ENCODE peak calls at places on chromosome 5, in six cellular contexts. One of them, this sample, is unnamed.

GRCh38 chr5:67966712-67967111 is 248.8 kb upstream of the PIK3R1 start:
- DNase-seq in CD8-positive, alpha-beta T cell: no peak
- DNase-seq in endothelial cell of umbilical vein: no peak
- DNase-seq in ovary: no peak
- DNase-seq in mesenchymal stem cell: no peak
- DNase-seq in left ventricle myocardium inferior: no peak
- DNase-seq in this sample: no peak

GRCh38 chr5:111963555-111963954 is 206.6 kb upstream of the NREP start:
- DNase-seq in CD8-positive, alpha-beta T cell: no peak
- DNase-seq in endothelial cell of umbilical vein: no peak
- DNase-seq in ovary: no peak
- DNase-seq in mesenchymal stem cell: no peak
- DNase-seq in left ventricle myocardium inferior: no peak
- DNase-seq in this sample: no peak

GRCh38 chr5:159965031-159965837 is 43.7 kb upstream of the TTC1 start:
- DNase-seq in CD8-positive, alpha-beta T cell: no peak
- DNase-seq in endothelial cell of umbilical vein: peak; percentile 37
- DNase-seq in ovary: peak; percentile 48
- DNase-seq in mesenchymal stem cell: peak; percentile 63
- DNase-seq in left ventricle myocardium inferior: peak; percentile 50
- DNase-seq in this sample: no peak

GRCh38 chr5:77163453-77163852 is 47.0 kb upstream of the PDE8B start:
- DNase-seq in CD8-positive, alpha-beta T cell: no peak
- DNase-seq in endothelial cell of umbilical vein: no peak
- DNase-seq in ovary: peak; percentile 22
- DNase-seq in mesenchymal stem cell: no peak
- DNase-seq in left ventricle myocardium inferior: no peak
- DNase-seq in this sample: no peak

GRCh38 chr5:90201923-90202322 is 207.6 kb downstream of the CETN3 start:
- DNase-seq in CD8-positive, alpha-beta T cell: no peak
- DNase-seq in endothelial cell of umbilical vein: peak; percentile 43
- DNase-seq in ovary: no peak
- DNase-seq in mesenchymal stem cell: no peak
- DNase-seq in left ventricle myocardium inferior: no peak
- DNase-seq in this sample: peak; percentile 8

GRCh38 chr5:65483474-65484346 is 2.0 kb upstream of the ADAMTS6 start:
- DNase-seq in CD8-positive, alpha-beta T cell: no peak
- DNase-seq in endothelial cell of umbilical vein: peak; percentile 83
- DNase-seq in ovary: no peak
- DNase-seq in mesenchymal stem cell: peak; percentile 85
- DNase-seq in left ventricle myocardium inferior: no peak
- DNase-seq in this sample: peak; percentile 57

GRCh38 chr5:73564644-73565165 is 734 bp downstream of the ANKRA2 start:
- DNase-seq in CD8-positive, alpha-beta T cell: peak; percentile 30
- DNase-seq in endothelial cell of umbilical vein: no peak
- DNase-seq in ovary: no peak
- DNase-seq in mesenchymal stem cell: no peak
- DNase-seq in left ventricle myocardium inferior: no peak
- DNase-seq in this sample: no peak

GRCh38 chr5:150999704-151000452 is 20.5 kb upstream of the GPX3 start:
- DNase-seq in CD8-positive, alpha-beta T cell: no peak
- DNase-seq in endothelial cell of umbilical vein: no peak
- DNase-seq in ovary: peak; percentile 73
- DNase-seq in mesenchymal stem cell: no peak
- DNase-seq in left ventricle myocardium inferior: peak; percentile 68
- DNase-seq in this sample: peak; percentile 23

GRCh38 chr5:28400076-28400475 is 1361.7 kb upstream of the CDH9 start:
- DNase-seq in CD8-positive, alpha-beta T cell: no peak
- DNase-seq in endothelial cell of umbilical vein: no peak
- DNase-seq in ovary: no peak
- DNase-seq in mesenchymal stem cell: no peak
- DNase-seq in left ventricle myocardium inferior: no peak
- DNase-seq in this sample: no peak

GRCh38 chr5:55338810-55339243 is 31.0 kb downstream of the MTREX start:
- DNase-seq in CD8-positive, alpha-beta T cell: no peak
- DNase-seq in endothelial cell of umbilical vein: no peak
- DNase-seq in ovary: no peak
- DNase-seq in mesenchymal stem cell: no peak
- DNase-seq in left ventricle myocardium inferior: no peak
- DNase-seq in this sample: no peak

GRCh38 chr5:103355590-103355989 is 97.0 kb downstream of the MACIR start:
- DNase-seq in CD8-positive, alpha-beta T cell: no peak
- DNase-seq in endothelial cell of umbilical vein: no peak
- DNase-seq in ovary: no peak
- DNase-seq in mesenchymal stem cell: no peak
- DNase-seq in left ventricle myocardium inferior: no peak
- DNase-seq in this sample: no peak

GRCh38 chr5:72392326-72392733 is 72.2 kb downstream of the PTCD2 start:
- DNase-seq in CD8-positive, alpha-beta T cell: no peak
- DNase-seq in endothelial cell of umbilical vein: no peak
- DNase-seq in ovary: no peak
- DNase-seq in mesenchymal stem cell: no peak
- DNase-seq in left ventricle myocardium inferior: no peak
- DNase-seq in this sample: no peak

GRCh38 chr5:72018158-72018803 is 89.0 kb upstream of the MAP1B start:
- DNase-seq in CD8-positive, alpha-beta T cell: peak; percentile 30
- DNase-seq in endothelial cell of umbilical vein: peak; percentile 64
- DNase-seq in ovary: peak; percentile 18
- DNase-seq in mesenchymal stem cell: peak; percentile 27
- DNase-seq in left ventricle myocardium inferior: peak; percentile 30
- DNase-seq in this sample: no peak

GRCh38 chr5:94793816-94794198 is 175.3 kb downstream of the SLF1 start:
- DNase-seq in CD8-positive, alpha-beta T cell: no peak
- DNase-seq in endothelial cell of umbilical vein: no peak
- DNase-seq in ovary: no peak
- DNase-seq in mesenchymal stem cell: peak; percentile 90
- DNase-seq in left ventricle myocardium inferior: no peak
- DNase-seq in this sample: peak; percentile 26

GRCh38 chr5:71705416-71705815 is 13.7 kb upstream of the CARTPT start:
- DNase-seq in CD8-positive, alpha-beta T cell: no peak
- DNase-seq in endothelial cell of umbilical vein: no peak
- DNase-seq in ovary: no peak
- DNase-seq in mesenchymal stem cell: no peak
- DNase-seq in left ventricle myocardium inferior: no peak
- DNase-seq in this sample: no peak

GRCh38 chr5:19977069-19977468 is 10.9 kb downstream of the CDH18 start:
- DNase-seq in CD8-positive, alpha-beta T cell: no peak
- DNase-seq in endothelial cell of umbilical vein: no peak
- DNase-seq in ovary: no peak
- DNase-seq in mesenchymal stem cell: no peak
- DNase-seq in left ventricle myocardium inferior: no peak
- DNase-seq in this sample: no peak

GRCh38 chr5:7396169-7397004 is 449 bp downstream of the ADCY2 start:
- DNase-seq in CD8-positive, alpha-beta T cell: no peak
- DNase-seq in endothelial cell of umbilical vein: no peak
- DNase-seq in ovary: peak; percentile 24
- DNase-seq in mesenchymal stem cell: no peak
- DNase-seq in left ventricle myocardium inferior: no peak
- DNase-seq in this sample: no peak

GRCh38 chr5:138336952-138337684 is 948 bp upstream of the FAM53C start:
- DNase-seq in CD8-positive, alpha-beta T cell: peak; percentile 85
- DNase-seq in endothelial cell of umbilical vein: no peak
- DNase-seq in ovary: peak; percentile 91
- DNase-seq in mesenchymal stem cell: peak; percentile 91
- DNase-seq in left ventricle myocardium inferior: peak; percentile 80
- DNase-seq in this sample: peak; percentile 43

GRCh38 chr5:453725-454481 is 10.9 kb downstream of the EXOC3 start:
- DNase-seq in CD8-positive, alpha-beta T cell: no peak
- DNase-seq in endothelial cell of umbilical vein: no peak
- DNase-seq in ovary: peak; percentile 11
- DNase-seq in mesenchymal stem cell: no peak
- DNase-seq in left ventricle myocardium inferior: peak; percentile 11
- DNase-seq in this sample: no peak

GRCh38 chr5:97547999-97548797 is 365.2 kb upstream of the RIOK2 start:
- DNase-seq in CD8-positive, alpha-beta T cell: no peak
- DNase-seq in endothelial cell of umbilical vein: peak; percentile 84
- DNase-seq in ovary: no peak
- DNase-seq in mesenchymal stem cell: peak; percentile 15
- DNase-seq in left ventricle myocardium inferior: no peak
- DNase-seq in this sample: no peak

GRCh38 chr5:100430268-100430900 is 104.8 kb upstream of the FAM174A start:
- DNase-seq in CD8-positive, alpha-beta T cell: peak; percentile 27
- DNase-seq in endothelial cell of umbilical vein: peak; percentile 54
- DNase-seq in ovary: no peak
- DNase-seq in mesenchymal stem cell: peak; percentile 55
- DNase-seq in left ventricle myocardium inferior: peak; percentile 16
- DNase-seq in this sample: no peak

GRCh38 chr5:56011835-56012234 is 17.1 kb upstream of the IL6ST start:
- DNase-seq in CD8-positive, alpha-beta T cell: no peak
- DNase-seq in endothelial cell of umbilical vein: peak; percentile 66
- DNase-seq in ovary: no peak
- DNase-seq in mesenchymal stem cell: peak; percentile 89
- DNase-seq in left ventricle myocardium inferior: no peak
- DNase-seq in this sample: peak; percentile 87

DNA sequence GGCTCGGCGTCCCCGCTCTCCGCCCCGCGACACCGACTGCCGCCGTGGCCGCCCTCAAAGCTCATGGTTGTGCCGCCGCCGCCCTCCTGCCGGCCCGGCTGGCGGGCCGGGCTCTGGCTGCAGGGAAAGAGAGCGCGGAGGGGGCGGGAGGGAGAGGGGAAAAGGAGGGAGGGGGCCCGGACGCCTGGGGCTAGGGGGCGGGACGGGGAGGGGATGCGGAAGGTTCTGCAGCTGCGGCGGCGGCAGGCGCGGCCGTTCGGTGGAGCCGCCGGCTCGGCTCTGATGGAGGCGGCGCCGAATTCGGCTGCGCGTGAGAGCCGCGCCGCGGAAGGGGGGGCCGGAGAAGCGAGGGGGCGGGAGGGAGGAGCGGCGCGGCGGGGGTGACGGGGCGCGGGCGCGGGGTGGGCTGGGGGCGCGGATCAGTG is at the start of gene MARCHF11:
- DNase-seq in CD8-positive, alpha-beta T cell: no peak
- DNase-seq in endothelial cell of umbilical vein: no peak
- DNase-seq in ovary: no peak
- DNase-seq in mesenchymal stem cell: no peak
- DNase-seq in left ventricle myocardium inferior: no peak
- DNase-seq in this sample: no peak
- H3K4me3 ChIP-seq in CD8-positive, alpha-beta T cell: no peak within 1 kb of the TSS
- H3K4me3 ChIP-seq in endothelial cell of umbilical vein: no peak within 1 kb of the TSS
- H3K4me3 ChIP-seq in ovary: no peak within 1 kb of the TSS
- H3K4me3 ChIP-seq in mesenchymal stem cell: no peak within 1 kb of the TSS
- H3K4me3 ChIP-seq in left ventricle myocardium inferior: peak within 1 kb of the TSS; percentile 67
- H3K4me3 ChIP-seq in this sample: peak within 1 kb of the TSS; percentile 23

GRCh38 chr5:141882594-141883183 is 4.5 kb upstream of the PCDH1 start:
- DNase-seq in CD8-positive, alpha-beta T cell: no peak
- DNase-seq in endothelial cell of umbilical vein: no peak
- DNase-seq in ovary: no peak
- DNase-seq in mesenchymal stem cell: no peak
- DNase-seq in left ventricle myocardium inferior: no peak
- DNase-seq in this sample: no peak

GRCh38 chr5:141881886-141882285 is 3.7 kb upstream of the PCDH1 start:
- DNase-seq in CD8-positive, alpha-beta T cell: no peak
- DNase-seq in endothelial cell of umbilical vein: no peak
- DNase-seq in ovary: no peak
- DNase-seq in mesenchymal stem cell: no peak
- DNase-seq in left ventricle myocardium inferior: no peak
- DNase-seq in this sample: no peak

GRCh38 chr5:141880961-141881801 is 3.0 kb upstream of the PCDH1 start:
- DNase-seq in CD8-positive, alpha-beta T cell: no peak
- DNase-seq in endothelial cell of umbilical vein: no peak
- DNase-seq in ovary: no peak
- DNase-seq in mesenchymal stem cell: no peak
- DNase-seq in left ventricle myocardium inferior: peak; percentile 55
- DNase-seq in this sample: no peak

GRCh38 chr5:141883184-141883947 is 5.2 kb upstream of the PCDH1 start:
- DNase-seq in CD8-positive, alpha-beta T cell: no peak
- DNase-seq in endothelial cell of umbilical vein: peak; percentile 31
- DNase-seq in ovary: no peak
- DNase-seq in mesenchymal stem cell: peak; percentile 38
- DNase-seq in left ventricle myocardium inferior: peak; percentile 56
- DNase-seq in this sample: no peak

DNA sequence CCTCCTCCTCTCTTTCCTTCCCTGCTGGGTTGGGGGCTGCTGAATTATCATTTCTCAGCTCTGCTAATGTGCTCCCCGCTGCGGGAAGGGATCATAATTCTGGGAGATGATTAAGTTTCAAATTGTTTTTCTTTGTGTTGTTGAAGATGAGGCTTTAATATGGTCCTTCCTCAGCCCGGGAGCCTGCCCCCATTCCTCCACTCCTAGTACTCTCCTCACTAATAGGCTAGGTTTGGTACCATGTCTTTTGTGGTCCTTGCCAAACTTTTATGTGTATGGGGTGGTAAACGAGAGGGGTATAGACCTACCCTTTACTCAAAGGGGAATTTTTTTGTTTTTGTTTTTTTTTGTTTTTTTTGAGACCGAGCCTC is 5.7 kb upstream of the PCDH1 start:
- DNase-seq in CD8-positive, alpha-beta T cell: no peak
- DNase-seq in endothelial cell of umbilical vein: no peak
- DNase-seq in ovary: no peak
- DNase-seq in mesenchymal stem cell: no peak
- DNase-seq in left ventricle myocardium inferior: no peak
- DNase-seq in this sample: no peak
- H3K4me3 ChIP-seq in CD8-positive, alpha-beta T cell: no peak overlapping the region
- H3K4me3 ChIP-seq in endothelial cell of umbilical vein: no peak overlapping the region
- H3K4me3 ChIP-seq in ovary: no peak overlapping the region
- H3K4me3 ChIP-seq in mesenchymal stem cell: no peak overlapping the region
- H3K4me3 ChIP-seq in left ventricle myocardium inferior: no peak overlapping the region
- H3K4me3 ChIP-seq in this sample: no peak overlapping the region

DNA sequence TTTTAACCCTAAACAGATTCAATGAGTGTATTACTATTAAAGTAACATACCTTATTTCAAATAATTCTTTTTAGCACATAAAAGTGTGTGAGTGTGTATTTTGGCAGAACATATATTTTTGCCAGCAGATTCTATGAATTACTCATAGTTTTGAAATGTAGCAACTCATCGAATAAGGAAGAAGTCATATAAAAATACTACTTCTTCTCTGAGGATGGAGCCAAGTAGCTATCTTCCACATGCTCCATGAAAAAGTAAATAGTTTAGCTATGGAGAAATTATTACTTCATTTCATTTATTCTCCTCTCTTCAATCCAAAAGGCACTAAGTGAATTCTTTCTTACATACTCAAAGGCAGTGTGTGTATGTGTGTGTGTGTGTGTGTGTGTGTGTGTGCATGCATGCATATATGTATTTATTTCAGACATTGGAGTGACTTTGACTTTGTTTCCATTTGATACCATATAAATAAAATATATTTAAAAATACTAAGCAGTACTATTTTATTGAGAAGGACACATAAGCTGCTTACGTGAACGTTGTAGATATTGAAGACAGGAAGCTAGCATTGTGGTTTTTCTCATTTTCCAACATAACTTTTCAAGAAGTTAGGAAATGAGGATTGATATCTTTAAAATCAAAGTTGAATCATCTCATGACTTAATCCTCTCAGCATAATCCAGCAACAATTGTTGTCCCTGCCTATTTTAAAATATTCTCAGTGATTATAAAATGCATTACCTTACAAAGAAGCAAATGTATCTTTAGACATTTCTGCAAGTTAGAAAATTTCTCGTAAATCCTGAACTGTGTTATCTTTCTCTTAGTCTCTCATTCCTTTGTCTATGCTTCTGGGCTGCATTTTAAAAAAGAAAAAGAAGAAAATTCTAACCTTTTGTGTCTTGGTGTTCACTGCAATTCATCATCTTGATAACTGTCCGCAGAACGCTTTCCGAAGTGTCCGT is 1090.1 kb upstream of the CDH6 start:
- DNase-seq in CD8-positive, alpha-beta T cell: no peak
- DNase-seq in endothelial cell of umbilical vein: no peak
- DNase-seq in ovary: no peak
- DNase-seq in mesenchymal stem cell: peak; percentile 3
- DNase-seq in left ventricle myocardium inferior: no peak
- DNase-seq in this sample: peak; percentile 47
- H3K4me3 ChIP-seq in CD8-positive, alpha-beta T cell: no peak overlapping the region
- H3K4me3 ChIP-seq in endothelial cell of umbilical vein: no peak overlapping the region
- H3K4me3 ChIP-seq in ovary: no peak overlapping the region
- H3K4me3 ChIP-seq in mesenchymal stem cell: no peak overlapping the region
- H3K4me3 ChIP-seq in left ventricle myocardium inferior: no peak overlapping the region
- H3K4me3 ChIP-seq in this sample: no peak overlapping the region

GRCh38 chr5:170861855-170862766 is at the start of gene RANBP17:
- DNase-seq in CD8-positive, alpha-beta T cell: no peak
- DNase-seq in endothelial cell of umbilical vein: peak; percentile 66
- DNase-seq in ovary: peak; percentile 12
- DNase-seq in mesenchymal stem cell: peak; percentile 82
- DNase-seq in left ventricle myocardium inferior: peak; percentile 20
- DNase-seq in this sample: peak; percentile 37
- H3K4me3 ChIP-seq in CD8-positive, alpha-beta T cell: no peak within 1 kb of the TSS
- H3K4me3 ChIP-seq in endothelial cell of umbilical vein: peak within 1 kb of the TSS; percentile 33
- H3K4me3 ChIP-seq in ovary: peak within 1 kb of the TSS; percentile 51
- H3K4me3 ChIP-seq in mesenchymal stem cell: peak within 1 kb of the TSS; percentile 70
- H3K4me3 ChIP-seq in left ventricle myocardium inferior: peak within 1 kb of the TSS; percentile 75
- H3K4me3 ChIP-seq in this sample: peak within 1 kb of the TSS; percentile 63